ENCODE peak calls at places on chromosome 12, in four cellular contexts. One of them, this sample, is unnamed. For H3K4me1, the result is how much of the 10 kb centered on the place peaks cover.

GRCh38 chr12:115343601-115344000 is 659.6 kb upstream of the TBX3 start:
- DNase-seq in Peyer's patch: no peak
- DNase-seq in suprapubic skin: no peak
- DNase-seq in A549: no peak
- DNase-seq in this sample: no peak

GRCh38 chr12:54432815-54433164 is 13.7 kb upstream of the ITGA5 start:
- DNase-seq in Peyer's patch: no peak
- DNase-seq in A549: no peak
- DNase-seq in suprapubic skin: no peak
- DNase-seq in this sample: no peak

GRCh38 chr12:49259452-49259851 is 5.4 kb upstream of the TUBA1C start:
- DNase-seq in suprapubic skin: no peak
- DNase-seq in Peyer's patch: no peak
- DNase-seq in A549: no peak
- DNase-seq in this sample: no peak

GRCh38 chr12:58818546-58818945 is 101.8 kb downstream of the LRIG3 start:
- DNase-seq in A549: no peak
- DNase-seq in suprapubic skin: no peak
- DNase-seq in Peyer's patch: no peak
- DNase-seq in this sample: no peak

GRCh38 chr12:57815177-57816000 is 3.1 kb downstream of the AVIL start:
- DNase-seq in suprapubic skin: no peak
- DNase-seq in Peyer's patch: no peak
- DNase-seq in A549: no peak
- DNase-seq in this sample: no peak

GRCh38 chr12:28869197-28869596 is 279.9 kb upstream of the FAR2 start:
- DNase-seq in A549: no peak
- DNase-seq in Peyer's patch: no peak
- DNase-seq in suprapubic skin: no peak
- DNase-seq in this sample: no peak

GRCh38 chr12:75311369-75311768 is 18.8 kb downstream of the CAPS2 start:
- DNase-seq in Peyer's patch: no peak
- DNase-seq in A549: no peak
- DNase-seq in suprapubic skin: no peak
- DNase-seq in this sample: no peak

GRCh38 chr12:131682511-131682895 is 28.4 kb upstream of the SFSWAP start:
- DNase-seq in suprapubic skin: peak
- DNase-seq in A549: no peak
- DNase-seq in Peyer's patch: no peak
- DNase-seq in this sample: no peak

GRCh38 chr12:39712334-39712733 is 92.7 kb upstream of the ABCD2 start:
- DNase-seq in A549: no peak
- DNase-seq in suprapubic skin: no peak
- DNase-seq in Peyer's patch: no peak
- DNase-seq in this sample: no peak

GRCh38 chr12:122235741-122236140 is 9.9 kb upstream of the DIABLO start:
- DNase-seq in suprapubic skin: no peak
- DNase-seq in Peyer's patch: no peak
- DNase-seq in A549: no peak
- DNase-seq in this sample: peak

GRCh38 chr12:88298761-88299242 is 156.7 kb downstream of the TMTC3 start:
- DNase-seq in A549: peak
- DNase-seq in Peyer's patch: no peak
- DNase-seq in suprapubic skin: no peak
- DNase-seq in this sample: no peak

GRCh38 chr12:6193853-6194815 is 6.1 kb upstream of the CD9 start:
- DNase-seq in A549: no peak
- DNase-seq in Peyer's patch: peak
- DNase-seq in suprapubic skin: no peak
- DNase-seq in this sample: peak

GRCh38 chr12:67430708-67431335 is 161.7 kb downstream of the CAND1 start:
- DNase-seq in A549: no peak
- DNase-seq in suprapubic skin: no peak
- DNase-seq in Peyer's patch: peak
- DNase-seq in this sample: peak

GRCh38 chr12:64083285-64084210 is 138.5 kb downstream of the KICS2 start:
- DNase-seq in A549: no peak
- DNase-seq in suprapubic skin: peak
- DNase-seq in Peyer's patch: peak
- DNase-seq in this sample: peak

GRCh38 chr12:10027311-10028099 is 3.0 kb upstream of the CLEC9A start:
- DNase-seq in suprapubic skin: no peak
- DNase-seq in A549: no peak
- DNase-seq in Peyer's patch: no peak
- DNase-seq in this sample: no peak

GRCh38 chr12:17992002-17992656 is 97.9 kb downstream of the RERGL start:
- DNase-seq in Peyer's patch: no peak
- DNase-seq in A549: peak
- DNase-seq in suprapubic skin: no peak
- DNase-seq in this sample: peak

GRCh38 chr12:9673404-9674225 is 4.1 kb downstream of the CLEC2D start:
- DNase-seq in Peyer's patch: peak
- DNase-seq in suprapubic skin: no peak
- DNase-seq in A549: peak
- DNase-seq in this sample: peak

GRCh38 chr12:25320123-25321006 is 69.6 kb upstream of the KRAS start:
- DNase-seq in A549: no peak
- DNase-seq in suprapubic skin: no peak
- DNase-seq in Peyer's patch: no peak
- DNase-seq in this sample: no peak

GRCh38 chr12:76820888-76821482 is 57.1 kb downstream of the ZDHHC17 start:
- DNase-seq in Peyer's patch: no peak
- DNase-seq in suprapubic skin: no peak
- DNase-seq in A549: peak
- DNase-seq in this sample: peak

GRCh38 chr12:105025890-105026289 is 39.8 kb downstream of the NOPCHAP1 start:
- DNase-seq in suprapubic skin: no peak
- DNase-seq in Peyer's patch: no peak
- DNase-seq in A549: no peak
- DNase-seq in this sample: peak

GRCh38 chr12:27063250-27063851 is 19.0 kb downstream of the C12orf71 start:
- DNase-seq in A549: no peak
- DNase-seq in Peyer's patch: no peak
- DNase-seq in suprapubic skin: no peak
- DNase-seq in this sample: no peak

GRCh38 chr12:45425426-45425825 is 209.5 kb downstream of the ANO6 start:
- DNase-seq in suprapubic skin: no peak
- DNase-seq in A549: no peak
- DNase-seq in Peyer's patch: no peak
- DNase-seq in this sample: no peak

GRCh38 chr12:10667581-10667980 is 6.3 kb downstream of the STYK1 start:
- DNase-seq in suprapubic skin: no peak
- DNase-seq in A549: no peak
- DNase-seq in Peyer's patch: no peak
- DNase-seq in this sample: no peak

GRCh38 chr12:10771132-10771733 is 31.2 kb downstream of the TAS2R7 start:
- DNase-seq in A549: peak
- DNase-seq in Peyer's patch: no peak
- DNase-seq in suprapubic skin: no peak
- DNase-seq in this sample: no peak

GRCh38 chr12:69708649-69709048 is 9.5 kb upstream of the BEST3 start:
- DNase-seq in A549: no peak
- DNase-seq in suprapubic skin: no peak
- DNase-seq in Peyer's patch: no peak
- DNase-seq in this sample: no peak

GRCh38 chr12:12938541-12938940 is 13.4 kb downstream of the GPRC5D start:
- DNase-seq in A549: no peak
- DNase-seq in suprapubic skin: no peak
- DNase-seq in Peyer's patch: no peak
- DNase-seq in this sample: no peak

GRCh38 chr12:12939888-12940287 is 12.1 kb downstream of the GPRC5D start:
- DNase-seq in suprapubic skin: no peak
- DNase-seq in A549: no peak
- DNase-seq in Peyer's patch: no peak
- DNase-seq in this sample: no peak

GRCh38 chr12:12934556-12934955 is 17.4 kb downstream of the GPRC5D start:
- DNase-seq in suprapubic skin: no peak
- DNase-seq in Peyer's patch: no peak
- DNase-seq in A549: no peak
- DNase-seq in this sample: no peak

GRCh38 chr12:12941450-12942350 is 10.3 kb downstream of the GPRC5D start:
- DNase-seq in A549: no peak
- DNase-seq in Peyer's patch: no peak
- DNase-seq in suprapubic skin: no peak
- DNase-seq in this sample: no peak

GRCh38 chr12:12936983-12937491 is 14.9 kb downstream of the GPRC5D start:
- DNase-seq in A549: no peak
- DNase-seq in Peyer's patch: no peak
- DNase-seq in suprapubic skin: no peak
- DNase-seq in this sample: no peak
- H3K4me1 ChIP-seq in A549: under half
- H3K4me1 ChIP-seq in Peyer's patch: under half
- H3K4me1 ChIP-seq in suprapubic skin: under half
- H3K4me1 ChIP-seq in this sample: under half

GRCh38 chr12:56413392-56413791 is 35.8 kb downstream of the TIMELESS start:
- DNase-seq in Peyer's patch: no peak
- DNase-seq in suprapubic skin: no peak
- DNase-seq in A549: no peak
- DNase-seq in this sample: no peak
- TF ChIP-seq POLR2A in Peyer's patch: no peak
- TF ChIP-seq POLR2A in suprapubic skin: no peak
- TF ChIP-seq POLR2A in A549: no peak
- TF ChIP-seq POLR2A in this sample: no peak

GRCh38 chr12:129902371-129903091 is 1.3 kb downstream of the TMEM132D start:
- DNase-seq in suprapubic skin: no peak
- DNase-seq in A549: no peak
- DNase-seq in Peyer's patch: no peak
- DNase-seq in this sample: no peak

GRCh38 chr12:129901256-129901655 is 2.6 kb downstream of the TMEM132D start:
- DNase-seq in Peyer's patch: no peak
- DNase-seq in suprapubic skin: no peak
- DNase-seq in A549: no peak
- DNase-seq in this sample: no peak

GRCh38 chr12:129900306-129900705 is 3.5 kb downstream of the TMEM132D start:
- DNase-seq in A549: no peak
- DNase-seq in suprapubic skin: no peak
- DNase-seq in Peyer's patch: no peak
- DNase-seq in this sample: no peak

GRCh38 chr12:129903956-129904769 is at the start of gene TMEM132D:
- DNase-seq in suprapubic skin: no peak
- DNase-seq in Peyer's patch: no peak
- DNase-seq in A549: no peak
- DNase-seq in this sample: no peak

DNA sequence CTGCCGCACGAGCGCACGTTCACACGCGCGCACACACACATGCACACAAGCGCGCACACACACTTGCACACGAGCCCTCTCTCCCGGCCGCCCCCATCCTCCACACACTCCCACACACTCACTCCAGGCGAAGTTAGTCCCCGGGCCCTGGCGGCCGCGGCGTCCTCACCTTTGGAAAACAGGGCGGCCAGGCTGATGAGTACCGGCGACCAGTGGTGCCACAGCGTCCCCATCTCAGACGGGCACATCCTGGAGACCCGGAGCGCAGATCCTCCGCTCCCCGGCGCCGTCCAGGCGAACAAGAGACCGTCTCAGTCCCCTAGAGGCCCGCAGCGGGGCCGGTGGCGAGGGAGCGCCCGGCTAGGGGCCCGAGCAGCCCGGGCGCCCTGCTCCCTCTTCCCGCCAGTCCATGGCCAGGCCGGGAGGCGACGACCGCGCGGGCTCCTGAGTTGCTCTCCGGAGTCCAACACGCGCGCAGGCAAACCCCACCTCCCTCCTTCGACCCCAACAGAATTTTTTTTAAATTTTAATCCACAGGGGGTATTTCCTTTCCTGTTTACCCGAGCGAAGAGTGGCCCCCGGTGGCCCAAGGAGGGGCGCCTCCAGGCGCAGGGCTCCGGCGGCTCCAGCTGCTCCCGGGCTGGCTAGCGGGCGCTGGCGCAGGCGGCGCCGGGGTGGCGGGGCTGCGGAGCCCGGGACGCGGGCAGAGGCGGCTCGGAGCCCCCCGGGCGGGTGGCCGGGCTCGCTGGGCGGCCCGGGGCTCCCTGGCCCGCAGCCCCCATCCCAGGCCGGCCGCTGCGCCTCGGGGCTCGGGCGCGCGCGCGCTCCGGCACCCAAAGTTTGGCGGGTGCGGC is 506 bp downstream of the TMEM132D start:
- DNase-seq in A549: no peak
- DNase-seq in suprapubic skin: no peak
- DNase-seq in Peyer's patch: no peak
- DNase-seq in this sample: no peak
- H3K4me3 ChIP-seq in A549: no peak
- H3K4me3 ChIP-seq in suprapubic skin: no peak
- H3K4me3 ChIP-seq in Peyer's patch: no peak
- H3K4me3 ChIP-seq in this sample: no peak

GRCh38 chr12:78489990-78490389 is 374.6 kb upstream of the SYT1 start:
- DNase-seq in Peyer's patch: no peak
- DNase-seq in suprapubic skin: no peak
- DNase-seq in A549: no peak
- DNase-seq in this sample: no peak

GRCh38 chr12:78494911-78495310 is 369.7 kb upstream of the SYT1 start:
- DNase-seq in Peyer's patch: no peak
- DNase-seq in suprapubic skin: no peak
- DNase-seq in A549: no peak
- DNase-seq in this sample: no peak

GRCh38 chr12:78490841-78491240 is 373.7 kb upstream of the SYT1 start:
- DNase-seq in suprapubic skin: no peak
- DNase-seq in Peyer's patch: no peak
- DNase-seq in A549: no peak
- DNase-seq in this sample: no peak
- H3K4me1 ChIP-seq in suprapubic skin: under half
- H3K4me1 ChIP-seq in Peyer's patch: under half
- H3K4me1 ChIP-seq in A549: under half
- H3K4me1 ChIP-seq in this sample: under half

GRCh38 chr12:1666685-1667162 is 24.1 kb upstream of the ADIPOR2 start:
- DNase-seq in Peyer's patch: no peak
- DNase-seq in suprapubic skin: no peak
- DNase-seq in A549: no peak
- DNase-seq in this sample: no peak
- TF ChIP-seq POLR2A in Peyer's patch: no peak
- TF ChIP-seq POLR2A in suprapubic skin: no peak
- TF ChIP-seq POLR2A in A549: no peak
- TF ChIP-seq POLR2A in this sample: no peak

GRCh38 chr12:108854453-108855283 is 2.7 kb downstream of the SSH1 start:
- DNase-seq in suprapubic skin: peak
- DNase-seq in Peyer's patch: no peak
- DNase-seq in A549: peak
- DNase-seq in this sample: peak
- H3K4me3 ChIP-seq in suprapubic skin: no peak
- H3K4me3 ChIP-seq in Peyer's patch: no peak
- H3K4me3 ChIP-seq in A549: peak
- H3K4me3 ChIP-seq in this sample: no peak

GRCh38 chr12:19912996-19913395 is 455.3 kb upstream of the PDE3A start:
- DNase-seq in suprapubic skin: no peak
- DNase-seq in Peyer's patch: peak
- DNase-seq in A549: no peak
- DNase-seq in this sample: no peak

GRCh38 chr12:19915392-19916192 is 452.7 kb upstream of the PDE3A start:
- DNase-seq in Peyer's patch: no peak
- DNase-seq in A549: no peak
- DNase-seq in suprapubic skin: no peak
- DNase-seq in this sample: no peak

GRCh38 chr12:19909418-19909817 is 458.9 kb upstream of the PDE3A start:
- DNase-seq in A549: no peak
- DNase-seq in suprapubic skin: no peak
- DNase-seq in Peyer's patch: no peak
- DNase-seq in this sample: no peak

GRCh38 chr12:19908825-19909224 is 459.5 kb upstream of the PDE3A start:
- DNase-seq in Peyer's patch: no peak
- DNase-seq in A549: no peak
- DNase-seq in suprapubic skin: no peak
- DNase-seq in this sample: no peak

GRCh38 chr12:19910681-19911080 is 457.7 kb upstream of the PDE3A start:
- DNase-seq in A549: no peak
- DNase-seq in suprapubic skin: no peak
- DNase-seq in Peyer's patch: no peak
- DNase-seq in this sample: no peak
- H3K4me1 ChIP-seq in A549: under half
- H3K4me1 ChIP-seq in suprapubic skin: under half
- H3K4me1 ChIP-seq in Peyer's patch: under half
- H3K4me1 ChIP-seq in this sample: under half

This sample was measured in adrenal gland.